ENCODE peak calls at places on chromosomes 3 and 15, in four cellular contexts. X, Z, F and B are unnamed samples.

GRCh38 chr15:39833515-39833981 is 50.9 kb upstream of the FSIP1 start:
- DNase-seq in F (peak; percentile 51), Z (peak; percentile 87), X (no peak), B (peak; percentile 8)

GRCh38 chr3:177833392-177833791 is 636.1 kb upstream of the TBL1XR1 start:
- DNase-seq in F (no peak), X (no peak), Z (no peak), B (no peak)

GRCh38 chr3:65597225-65597951 is 441.3 kb downstream of the MAGI1 start:
- DNase-seq in X (peak; percentile 20), F (peak; percentile 33), Z (no peak), B (no peak)

GRCh38 chr15:76913737-76914136 is 8.6 kb upstream of the SCAPER start:
- DNase-seq in Z (no peak), F (no peak), X (no peak), B (no peak)

GRCh38 chr15:25775317-25775912 is 87.7 kb downstream of the ATP10A start:
- DNase-seq in F (peak; percentile 58), Z (peak; percentile 4), X (peak; percentile 58), B (peak; percentile 6)

GRCh38 chr3:53691885-53692284 is 154.3 kb downstream of the CHDH start:
- DNase-seq in F (no peak), Z (no peak), X (no peak), B (no peak)

GRCh38 chr3:192042116-192042515 is 581.2 kb downstream of the PYDC2 start:
- DNase-seq in F (no peak), X (no peak), Z (no peak), B (no peak)

GRCh38 chr3:126550488-126551051 is 8.2 kb downstream of the C3orf22 start:
- DNase-seq in Z (no peak), F (no peak), X (no peak), B (no peak)

GRCh38 chr3:31066999-31067398 is 172.5 kb upstream of the GADL1 start:
- DNase-seq in Z (peak; percentile 98), X (no peak), F (peak; percentile 91), B (peak; percentile 79)

GRCh38 chr15:83207622-83208356 is at the start of gene HDGFL3:
- DNase-seq in F (peak; percentile 68), X (peak; percentile 79), Z (no peak), B (no peak)

GRCh38 chr15:29322407-29322806 is 52.8 kb upstream of the NSMCE3 start:
- DNase-seq in Z (no peak), X (no peak), F (peak; percentile 26), B (no peak)